ENCODE peak calls at places on chromosomes 6 and 20, in seven cellular contexts. One of them, this sample, is unnamed.

GRCh38 chr20:59560588-59561227 is 43.6 kb upstream of the PHACTR3 start:
- DNase-seq in HEK293T: peak; percentile 65
- DNase-seq in GM10248: peak; percentile 57
- DNase-seq in NCI-H1436: no peak
- DNase-seq in T-helper 2 cell: no peak
- DNase-seq in endothelial cell: no peak
- DNase-seq in epithelial cell of esophagus: no peak
- DNase-seq in this sample: no peak

GRCh38 chr20:43539975-43540672 is 18.7 kb upstream of the SGK2 start:
- DNase-seq in HEK293T: no peak
- DNase-seq in GM10248: no peak
- DNase-seq in NCI-H1436: no peak
- DNase-seq in T-helper 2 cell: no peak
- DNase-seq in endothelial cell: no peak
- DNase-seq in epithelial cell of esophagus: no peak
- DNase-seq in this sample: no peak

GRCh38 chr6:11747021-11747420 is 31.6 kb downstream of the ADTRP start:
- DNase-seq in HEK293T: no peak
- DNase-seq in GM10248: no peak
- DNase-seq in NCI-H1436: no peak
- DNase-seq in T-helper 2 cell: no peak
- DNase-seq in endothelial cell: no peak
- DNase-seq in epithelial cell of esophagus: no peak
- DNase-seq in this sample: no peak

GRCh38 chr20:41265931-41266330 is 51.6 kb downstream of the ZHX3 start:
- DNase-seq in HEK293T: no peak
- DNase-seq in GM10248: no peak
- DNase-seq in NCI-H1436: no peak
- DNase-seq in T-helper 2 cell: no peak
- DNase-seq in endothelial cell: no peak
- DNase-seq in epithelial cell of esophagus: no peak
- DNase-seq in this sample: no peak

GRCh38 chr6:36724514-36725385 is 27.1 kb downstream of the RAB44 start:
- DNase-seq in HEK293T: peak; percentile 71
- DNase-seq in GM10248: peak; percentile 71
- DNase-seq in NCI-H1436: peak; percentile 44
- DNase-seq in T-helper 2 cell: peak; percentile 13
- DNase-seq in endothelial cell: peak; percentile 76
- DNase-seq in epithelial cell of esophagus: peak; percentile 84
- DNase-seq in this sample: peak; percentile 11

GRCh38 chr6:169654590-169655391 is 47.0 kb downstream of the WDR27 start:
- DNase-seq in HEK293T: no peak
- DNase-seq in GM10248: peak; percentile 72
- DNase-seq in NCI-H1436: peak; percentile 63
- DNase-seq in T-helper 2 cell: peak; percentile 62
- DNase-seq in endothelial cell: no peak
- DNase-seq in epithelial cell of esophagus: peak; percentile 80
- DNase-seq in this sample: peak; percentile 57

GRCh38 chr6:11731423-11731822 is 47.2 kb downstream of the ADTRP start:
- DNase-seq in HEK293T: no peak
- DNase-seq in GM10248: no peak
- DNase-seq in NCI-H1436: no peak
- DNase-seq in T-helper 2 cell: no peak
- DNase-seq in endothelial cell: no peak
- DNase-seq in epithelial cell of esophagus: no peak
- DNase-seq in this sample: no peak

GRCh38 chr20:13839421-13840092 is 54.7 kb downstream of the NDUFAF5 start:
- DNase-seq in HEK293T: no peak
- DNase-seq in GM10248: no peak
- DNase-seq in NCI-H1436: no peak
- DNase-seq in T-helper 2 cell: no peak
- DNase-seq in endothelial cell: no peak
- DNase-seq in epithelial cell of esophagus: peak; percentile 16
- DNase-seq in this sample: no peak

GRCh38 chr6:121858310-121858709 is 422.9 kb downstream of the GJA1 start:
- DNase-seq in HEK293T: no peak
- DNase-seq in GM10248: no peak
- DNase-seq in NCI-H1436: no peak
- DNase-seq in T-helper 2 cell: no peak
- DNase-seq in endothelial cell: no peak
- DNase-seq in epithelial cell of esophagus: no peak
- DNase-seq in this sample: no peak

GRCh38 chr6:143673638-143674037 is 4.1 kb upstream of the PHACTR2 start:
- DNase-seq in HEK293T: no peak
- DNase-seq in GM10248: no peak
- DNase-seq in NCI-H1436: no peak
- DNase-seq in T-helper 2 cell: no peak
- DNase-seq in endothelial cell: no peak
- DNase-seq in epithelial cell of esophagus: peak; percentile 96
- DNase-seq in this sample: no peak

GRCh38 chr6:155505560-155505959 is 49.9 kb upstream of the NOX3 start:
- DNase-seq in HEK293T: no peak
- DNase-seq in GM10248: no peak
- DNase-seq in NCI-H1436: no peak
- DNase-seq in T-helper 2 cell: no peak
- DNase-seq in endothelial cell: no peak
- DNase-seq in epithelial cell of esophagus: no peak
- DNase-seq in this sample: no peak

GRCh38 chr6:169967687-169968086 is 216.3 kb downstream of the ERMARD start:
- DNase-seq in HEK293T: no peak
- DNase-seq in GM10248: no peak
- DNase-seq in NCI-H1436: no peak
- DNase-seq in T-helper 2 cell: no peak
- DNase-seq in endothelial cell: no peak
- DNase-seq in epithelial cell of esophagus: no peak
- DNase-seq in this sample: no peak

This sample was measured in activated T-helper 9 cell treated with anti-CD3 and anti-CD28 coated beads, Interleukin-2, amount 50 U/mL, for 16 hours.